ENCODE peak calls at places on chromosomes 13 and 19, in eight cellular contexts. C is pancreas, B is heart left ventricle, E is adrenal gland, Y is thoracic aorta, Z is SJCRH30, N is esophagus squamous epithelium, Q is Panc1. H is an unnamed sample.
A peak's percentile ranks its signal among the peaks of the same experiment; 100 is the strongest.

GRCh38 chr13:66859934-66860867 is 369.9 kb downstream of the PCDH9 start:
- DNase-seq in B (no peak), Q (no peak), Y (no peak), C (no peak), Z (no peak), E (no peak), N (no peak), H (no peak)

GRCh38 chr13:75581874-75582640 is 32.5 kb downstream of the UCHL3 start:
- DNase-seq in E (no peak), Q (no peak), C (no peak), B (no peak), Y (no peak), Z (no peak), N (no peak), H (no peak)

GRCh38 chr19:29837448-29837961 is 25.7 kb downstream of the CCNE1 start:
- DNase-seq in N (no peak), Z (no peak), B (no peak), E (no peak), Y (no peak), C (no peak), Q (no peak), H (no peak)

GRCh38 chr13:46893820-46894533 is 2.9 kb downstream of the HTR2A start:
- DNase-seq in N (no peak), Z (peak; percentile 68), C (peak; percentile 75), B (peak; percentile 81), E (peak; percentile 70), Q (no peak), Y (no peak), H (no peak)

GRCh38 chr13:35485451-35485850 is 9.0 kb upstream of the MAB21L1 start:
- DNase-seq in Q (no peak), E (no peak), C (no peak), Y (no peak), B (no peak), N (no peak), Z (peak; percentile 59), H (no peak)

GRCh38 chr19:1459479-1459878 is 9.6 kb downstream of the APC2 start:
- DNase-seq in N (no peak), Z (no peak), E (no peak), Y (no peak), C (no peak), Q (no peak), B (no peak), H (no peak)

GRCh38 chr13:105914637-105915036 is 620.8 kb downstream of the EFNB2 start:
- DNase-seq in Y (no peak), Z (peak; percentile 14), B (no peak), E (no peak), C (no peak), Q (no peak), N (no peak), H (no peak)

GRCh38 chr13:21079761-21080730 is 18.7 kb upstream of the LATS2 start:
- DNase-seq in Z (no peak), Y (no peak), Q (no peak), E (no peak), N (no peak), C (no peak), B (no peak), H (no peak)

GRCh38 chr19:7751157-7751783 is 3.9 kb upstream of the CD209 start:
- DNase-seq in E (no peak), Z (no peak), N (no peak), Q (no peak), C (no peak), B (no peak), Y (no peak), H (no peak)

GRCh38 chr19:40549007-40549708 is 27.5 kb upstream of the SHKBP1 start:
- DNase-seq in Z (peak; percentile 65), B (peak; percentile 80), N (no peak), E (no peak), Y (no peak), Q (no peak), C (peak; percentile 65), H (no peak)

GRCh38 chr13:43544011-43544410 is 242.8 kb downstream of the ENOX1 start:
- DNase-seq in E (no peak), C (no peak), Y (no peak), Q (no peak), N (no peak), Z (peak; percentile 21), B (no peak), H (no peak)

GRCh38 chr13:99257291-99257690 is 888 bp downstream of the GPR18 start:
- DNase-seq in Q (no peak), B (no peak), E (no peak), Y (no peak), C (no peak), Z (no peak), N (no peak), H (no peak)

GRCh38 chr13:109858319-109858718 is 71.9 kb upstream of the IRS2 start:
- DNase-seq in B (no peak), C (no peak), Y (no peak), E (no peak), Q (no peak), Z (no peak), N (no peak), H (no peak)

GRCh38 chr13:62142048-62142447 is 726.4 kb upstream of the PCDH20 start:
- DNase-seq in C (no peak), E (no peak), B (no peak), Q (no peak), Z (no peak), N (no peak), Y (no peak), H (no peak)

DNA sequence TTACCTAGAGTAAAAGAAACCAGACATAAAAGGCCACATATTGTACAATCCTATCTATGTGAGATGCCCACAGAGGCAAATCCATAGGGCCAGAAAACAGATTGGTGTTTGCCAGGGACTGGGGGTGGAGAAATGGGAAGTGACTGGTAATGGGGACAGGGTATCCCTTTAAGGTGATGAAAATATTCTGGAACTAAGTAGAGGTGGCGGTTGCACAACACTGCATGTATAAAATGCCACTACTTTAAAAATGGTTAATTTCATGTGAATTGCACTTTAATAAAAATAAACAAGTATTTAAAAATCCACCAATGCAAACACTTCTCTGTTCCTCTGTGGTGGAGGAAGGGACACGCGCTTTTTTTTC is 41.5 kb upstream of the KLF2 start:
- DNase-seq in C (no peak), Z (no peak), Q (no peak), N (no peak), B (no peak), E (no peak), Y (no peak), H (no peak)
- H3K27ac ChIP-seq in C (peak overlapping the region; percentile 8), Z (peak overlapping the region; percentile 82), Q (peak overlapping the region; percentile 7), N (peak overlapping the region; percentile 77), B (peak overlapping the region; percentile 97), E (peak overlapping the region; percentile 86), Y (peak overlapping the region; percentile 95), H (peak overlapping the region; percentile 85)

DNA sequence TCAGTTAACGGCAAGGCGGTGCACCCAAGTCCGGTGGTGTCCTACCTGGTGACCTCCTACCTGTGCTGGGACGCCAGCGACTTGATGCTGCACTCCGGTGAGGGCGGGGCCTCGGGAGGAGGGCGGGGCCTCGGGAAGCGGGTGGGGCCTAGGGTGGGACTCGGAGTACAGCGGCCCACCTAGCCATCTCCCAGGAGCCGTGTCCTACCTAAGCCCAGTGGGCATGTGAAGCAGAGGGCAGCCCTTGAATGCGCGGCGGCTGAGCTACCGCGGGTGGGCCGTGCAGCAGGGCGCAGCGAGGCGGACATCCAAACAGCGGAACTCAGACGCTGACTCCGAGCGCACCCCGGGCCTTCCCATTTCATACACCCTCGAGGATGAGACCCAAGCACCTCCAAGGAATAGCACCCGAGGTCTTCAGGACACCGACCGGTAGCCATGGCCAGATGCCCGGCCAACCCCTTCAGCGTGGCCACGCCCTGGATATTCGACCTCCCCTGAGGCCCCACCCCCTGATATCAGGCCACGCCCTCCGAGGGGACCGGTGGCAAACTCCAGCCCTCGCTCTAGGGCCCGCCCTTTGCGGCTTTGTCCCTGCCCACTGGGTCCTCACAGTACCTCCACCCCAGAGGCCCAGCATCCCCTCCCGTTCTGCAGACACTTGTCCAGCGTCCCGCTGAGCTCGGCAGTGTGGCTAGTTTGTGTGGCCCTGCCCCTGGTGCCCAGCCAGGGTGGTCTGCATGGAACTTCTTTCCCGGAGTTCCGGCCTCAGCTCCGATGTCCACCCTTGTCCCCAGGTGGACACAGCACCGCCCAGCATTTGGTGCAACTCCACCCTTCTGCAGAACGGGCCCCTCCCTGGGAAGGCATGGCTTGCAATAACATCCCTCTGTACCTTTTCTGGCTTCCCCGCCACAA is 5.4 kb downstream of the KLK1 start:
- DNase-seq in N (no peak), B (peak; percentile 69), C (peak; percentile 94), Z (no peak), E (peak; percentile 75), Y (no peak), Q (no peak), H (no peak)
- H3K4me3 ChIP-seq in N (peak overlapping the region; percentile 59), B (no peak overlapping the region), C (peak overlapping the region; percentile 46), Z (no peak overlapping the region), E (no peak overlapping the region), Y (peak overlapping the region; percentile 50), Q (no peak overlapping the region), H (peak overlapping the region; percentile 59)

GRCh38 chr13:59360916-59361315 is 802.8 kb downstream of the DIAPH3 start:
- DNase-seq in Q (no peak), Y (no peak), N (no peak), Z (no peak), C (no peak), B (no peak), E (no peak), H (no peak)

GRCh38 chr13:59363950-59364349 is 799.8 kb downstream of the DIAPH3 start:
- DNase-seq in Q (no peak), B (no peak), Z (no peak), C (no peak), E (no peak), Y (no peak), N (no peak), H (no peak)

GRCh38 chr13:59368652-59369051 is 795.1 kb downstream of the DIAPH3 start:
- DNase-seq in Z (no peak), N (no peak), Q (no peak), C (no peak), Y (no peak), E (no peak), B (no peak), H (no peak)

GRCh38 chr13:59367467-59367866 is 796.3 kb downstream of the DIAPH3 start:
- DNase-seq in B (no peak), Z (no peak), C (no peak), Y (no peak), E (no peak), N (no peak), Q (no peak), H (no peak)

DNA sequence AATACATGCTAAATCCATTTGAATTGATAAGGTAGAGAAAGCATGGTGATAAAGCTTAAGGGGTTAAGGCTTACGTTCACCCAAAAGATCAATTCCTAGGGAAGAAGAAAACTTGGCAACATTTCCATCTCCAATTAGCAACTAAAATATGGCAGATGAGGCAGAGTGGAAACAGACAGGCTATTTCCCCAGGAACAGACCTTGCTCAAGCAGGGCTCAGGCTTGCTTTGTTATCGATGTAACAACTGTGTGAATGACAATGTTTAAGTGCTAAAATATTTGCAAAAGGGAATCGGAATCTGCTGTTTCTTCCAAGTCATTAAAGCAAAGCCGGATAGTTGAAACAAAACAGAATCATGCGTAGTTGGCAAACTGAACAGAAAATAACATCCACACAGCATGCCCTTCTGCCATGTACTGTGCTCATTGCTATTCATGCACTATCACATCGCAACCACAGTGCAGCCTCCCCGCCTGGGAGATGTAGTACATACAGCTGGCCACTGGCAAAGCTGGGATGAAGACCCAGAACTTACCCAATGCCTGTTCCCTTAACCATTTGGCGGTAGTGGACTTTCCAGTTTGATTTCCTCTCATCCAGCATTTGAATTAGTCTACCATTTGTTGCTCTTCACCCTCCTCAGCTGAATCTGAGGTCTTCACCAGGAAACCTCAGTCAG is 799.1 kb downstream of the DIAPH3 start:
- DNase-seq in B (no peak), Y (no peak), N (no peak), C (no peak), Q (no peak), Z (no peak), E (no peak), H (no peak)
- H3K9me3 ChIP-seq in B (no peaks in the 10 kb centered on the region), Y (no peaks in the 10 kb centered on the region), N (no peaks in the 10 kb centered on the region), C (no peaks in the 10 kb centered on the region), Q (no peaks in the 10 kb centered on the region), Z (no peaks in the 10 kb centered on the region), E (no peaks in the 10 kb centered on the region), H (no peaks in the 10 kb centered on the region)

GRCh38 chr19:45448887-45449299 is 18.9 kb upstream of the FOSB start:
- DNase-seq in Y (no peak), C (no peak), Q (no peak), N (no peak), B (no peak), E (no peak), Z (no peak), H (no peak)
- H3K27ac ChIP-seq in Y (no peak overlapping the region), C (no peak overlapping the region), Q (no peak overlapping the region), N (peak overlapping the region; percentile 88), B (no peak overlapping the region), E (no peak overlapping the region), Z (no peak overlapping the region), H (no peak overlapping the region)

H was measured in SK-N-MC.